ENCODE peak calls at places on chromosomes 11 and 22, in eight cellular contexts. One of them, this sample, is unnamed. For H3K36me3 and H3K27me3, the result is how much of the 10 kb centered on the place peaks cover.

GRCh38 chr11:15213471-15214231 is 98.9 kb downstream of the INSC start:
- DNase-seq in mesenchymal stem cell: no peak
- DNase-seq in lower lobe of right lung: no peak
- DNase-seq in left ventricle myocardium inferior: no peak
- DNase-seq in ovary: no peak
- DNase-seq in gastrocnemius medialis: no peak
- DNase-seq in heart left ventricle: no peak
- DNase-seq in adrenal gland: no peak
- DNase-seq in this sample: no peak

GRCh38 chr11:24198458-24198857 is 298.4 kb upstream of the LUZP2 start:
- DNase-seq in mesenchymal stem cell: peak
- DNase-seq in lower lobe of right lung: no peak
- DNase-seq in left ventricle myocardium inferior: no peak
- DNase-seq in ovary: no peak
- DNase-seq in gastrocnemius medialis: no peak
- DNase-seq in heart left ventricle: no peak
- DNase-seq in adrenal gland: no peak
- DNase-seq in this sample: no peak

GRCh38 chr11:15843309-15843857 is 513.0 kb downstream of the SOX6 start:
- DNase-seq in mesenchymal stem cell: no peak
- DNase-seq in lower lobe of right lung: no peak
- DNase-seq in left ventricle myocardium inferior: no peak
- DNase-seq in ovary: no peak
- DNase-seq in gastrocnemius medialis: no peak
- DNase-seq in heart left ventricle: peak
- DNase-seq in adrenal gland: no peak
- DNase-seq in this sample: no peak

GRCh38 chr11:16610213-16610737 is 128.2 kb upstream of the C11orf58 start:
- DNase-seq in mesenchymal stem cell: no peak
- DNase-seq in lower lobe of right lung: no peak
- DNase-seq in left ventricle myocardium inferior: no peak
- DNase-seq in ovary: no peak
- DNase-seq in gastrocnemius medialis: no peak
- DNase-seq in heart left ventricle: no peak
- DNase-seq in adrenal gland: no peak
- DNase-seq in this sample: no peak

GRCh38 chr22:32876516-32876915 is 75.0 kb downstream of the TIMP3 start:
- DNase-seq in mesenchymal stem cell: no peak
- DNase-seq in lower lobe of right lung: no peak
- DNase-seq in left ventricle myocardium inferior: no peak
- DNase-seq in ovary: no peak
- DNase-seq in gastrocnemius medialis: no peak
- DNase-seq in heart left ventricle: no peak
- DNase-seq in adrenal gland: no peak
- DNase-seq in this sample: no peak

GRCh38 chr11:58629857-58630256 is 7.4 kb downstream of the CNTF start:
- DNase-seq in mesenchymal stem cell: peak
- DNase-seq in lower lobe of right lung: no peak
- DNase-seq in left ventricle myocardium inferior: no peak
- DNase-seq in ovary: no peak
- DNase-seq in gastrocnemius medialis: no peak
- DNase-seq in heart left ventricle: no peak
- DNase-seq in adrenal gland: peak
- DNase-seq in this sample: no peak

GRCh38 chr11:6418958-6419611 is at the start of gene APBB1:
- DNase-seq in mesenchymal stem cell: peak
- DNase-seq in lower lobe of right lung: peak
- DNase-seq in left ventricle myocardium inferior: peak
- DNase-seq in ovary: peak
- DNase-seq in gastrocnemius medialis: peak
- DNase-seq in heart left ventricle: peak
- DNase-seq in adrenal gland: peak
- DNase-seq in this sample: peak

GRCh38 chr22:47484960-47485571 is 722.6 kb downstream of the TBC1D22A start:
- DNase-seq in mesenchymal stem cell: no peak
- DNase-seq in lower lobe of right lung: no peak
- DNase-seq in left ventricle myocardium inferior: no peak
- DNase-seq in ovary: no peak
- DNase-seq in gastrocnemius medialis: no peak
- DNase-seq in heart left ventricle: no peak
- DNase-seq in adrenal gland: no peak
- DNase-seq in this sample: no peak

GRCh38 chr11:71485063-71485399 is 32.0 kb downstream of the NADSYN1 start:
- DNase-seq in mesenchymal stem cell: no peak
- DNase-seq in lower lobe of right lung: no peak
- DNase-seq in left ventricle myocardium inferior: no peak
- DNase-seq in ovary: no peak
- DNase-seq in gastrocnemius medialis: no peak
- DNase-seq in heart left ventricle: no peak
- DNase-seq in adrenal gland: no peak
- DNase-seq in this sample: no peak

GRCh38 chr22:23053051-23053707 is 17.1 kb upstream of the GNAZ start:
- DNase-seq in mesenchymal stem cell: no peak
- DNase-seq in lower lobe of right lung: no peak
- DNase-seq in left ventricle myocardium inferior: no peak
- DNase-seq in ovary: no peak
- DNase-seq in gastrocnemius medialis: no peak
- DNase-seq in heart left ventricle: no peak
- DNase-seq in adrenal gland: no peak
- DNase-seq in this sample: no peak

GRCh38 chr22:48758021-48758561 is 1069.6 kb downstream of the BRD1 start:
- DNase-seq in mesenchymal stem cell: no peak
- DNase-seq in lower lobe of right lung: peak
- DNase-seq in left ventricle myocardium inferior: no peak
- DNase-seq in ovary: no peak
- DNase-seq in gastrocnemius medialis: no peak
- DNase-seq in heart left ventricle: peak
- DNase-seq in adrenal gland: no peak
- DNase-seq in this sample: no peak

GRCh38 chr11:120185678-120186407 is 25.0 kb upstream of the OAF start:
- DNase-seq in mesenchymal stem cell: no peak
- DNase-seq in lower lobe of right lung: no peak
- DNase-seq in left ventricle myocardium inferior: peak
- DNase-seq in ovary: no peak
- DNase-seq in gastrocnemius medialis: no peak
- DNase-seq in heart left ventricle: peak
- DNase-seq in adrenal gland: no peak
- DNase-seq in this sample: no peak

GRCh38 chr11:73344191-73344607 is 32.0 kb upstream of the RELT start:
- DNase-seq in mesenchymal stem cell: no peak
- DNase-seq in lower lobe of right lung: no peak
- DNase-seq in left ventricle myocardium inferior: peak
- DNase-seq in ovary: no peak
- DNase-seq in gastrocnemius medialis: no peak
- DNase-seq in heart left ventricle: peak
- DNase-seq in adrenal gland: no peak
- DNase-seq in this sample: no peak

GRCh38 chr22:49760630-49761571 is 66.8 kb downstream of the BRD1 start:
- DNase-seq in mesenchymal stem cell: no peak
- DNase-seq in lower lobe of right lung: no peak
- DNase-seq in left ventricle myocardium inferior: peak
- DNase-seq in ovary: no peak
- DNase-seq in gastrocnemius medialis: no peak
- DNase-seq in heart left ventricle: no peak
- DNase-seq in adrenal gland: no peak
- DNase-seq in this sample: no peak

GRCh38 chr11:65492637-65493366 is 6.0 kb upstream of the MALAT1 start:
- DNase-seq in mesenchymal stem cell: peak
- DNase-seq in lower lobe of right lung: peak
- DNase-seq in left ventricle myocardium inferior: peak
- DNase-seq in ovary: peak
- DNase-seq in gastrocnemius medialis: peak
- DNase-seq in heart left ventricle: peak
- DNase-seq in adrenal gland: peak
- DNase-seq in this sample: peak

GRCh38 chr22:37664249-37665101 is 6.0 kb downstream of the PDXP start:
- DNase-seq in mesenchymal stem cell: no peak
- DNase-seq in lower lobe of right lung: no peak
- DNase-seq in left ventricle myocardium inferior: no peak
- DNase-seq in ovary: no peak
- DNase-seq in gastrocnemius medialis: no peak
- DNase-seq in heart left ventricle: no peak
- DNase-seq in adrenal gland: no peak
- DNase-seq in this sample: no peak

GRCh38 chr11:17764446-17765218 is 30.1 kb downstream of the KCNC1 start:
- DNase-seq in mesenchymal stem cell: no peak
- DNase-seq in lower lobe of right lung: peak
- DNase-seq in left ventricle myocardium inferior: no peak
- DNase-seq in ovary: no peak
- DNase-seq in gastrocnemius medialis: no peak
- DNase-seq in heart left ventricle: no peak
- DNase-seq in adrenal gland: no peak
- DNase-seq in this sample: no peak

GRCh38 chr22:50730013-50730891 is 7.8 kb upstream of the ACR start:
- DNase-seq in mesenchymal stem cell: no peak
- DNase-seq in lower lobe of right lung: peak
- DNase-seq in left ventricle myocardium inferior: peak
- DNase-seq in ovary: no peak
- DNase-seq in gastrocnemius medialis: no peak
- DNase-seq in heart left ventricle: peak
- DNase-seq in adrenal gland: no peak
- DNase-seq in this sample: no peak

GRCh38 chr11:12815150-12815523 is 140.9 kb downstream of the TEAD1 start:
- DNase-seq in mesenchymal stem cell: no peak
- DNase-seq in lower lobe of right lung: no peak
- DNase-seq in left ventricle myocardium inferior: no peak
- DNase-seq in ovary: no peak
- DNase-seq in gastrocnemius medialis: no peak
- DNase-seq in heart left ventricle: no peak
- DNase-seq in adrenal gland: no peak
- DNase-seq in this sample: no peak

GRCh38 chr11:12822623-12823022 is 148.4 kb downstream of the TEAD1 start:
- DNase-seq in mesenchymal stem cell: no peak
- DNase-seq in lower lobe of right lung: no peak
- DNase-seq in left ventricle myocardium inferior: no peak
- DNase-seq in ovary: no peak
- DNase-seq in gastrocnemius medialis: no peak
- DNase-seq in heart left ventricle: no peak
- DNase-seq in adrenal gland: no peak
- DNase-seq in this sample: no peak

GRCh38 chr11:12815931-12816494 is 141.8 kb downstream of the TEAD1 start:
- DNase-seq in mesenchymal stem cell: no peak
- DNase-seq in lower lobe of right lung: no peak
- DNase-seq in left ventricle myocardium inferior: peak
- DNase-seq in ovary: no peak
- DNase-seq in gastrocnemius medialis: peak
- DNase-seq in heart left ventricle: no peak
- DNase-seq in adrenal gland: no peak
- DNase-seq in this sample: no peak

GRCh38 chr11:12817681-12818332 is 143.6 kb downstream of the TEAD1 start:
- DNase-seq in mesenchymal stem cell: peak
- DNase-seq in lower lobe of right lung: no peak
- DNase-seq in left ventricle myocardium inferior: no peak
- DNase-seq in ovary: no peak
- DNase-seq in gastrocnemius medialis: no peak
- DNase-seq in heart left ventricle: no peak
- DNase-seq in adrenal gland: peak
- DNase-seq in this sample: peak

DNA sequence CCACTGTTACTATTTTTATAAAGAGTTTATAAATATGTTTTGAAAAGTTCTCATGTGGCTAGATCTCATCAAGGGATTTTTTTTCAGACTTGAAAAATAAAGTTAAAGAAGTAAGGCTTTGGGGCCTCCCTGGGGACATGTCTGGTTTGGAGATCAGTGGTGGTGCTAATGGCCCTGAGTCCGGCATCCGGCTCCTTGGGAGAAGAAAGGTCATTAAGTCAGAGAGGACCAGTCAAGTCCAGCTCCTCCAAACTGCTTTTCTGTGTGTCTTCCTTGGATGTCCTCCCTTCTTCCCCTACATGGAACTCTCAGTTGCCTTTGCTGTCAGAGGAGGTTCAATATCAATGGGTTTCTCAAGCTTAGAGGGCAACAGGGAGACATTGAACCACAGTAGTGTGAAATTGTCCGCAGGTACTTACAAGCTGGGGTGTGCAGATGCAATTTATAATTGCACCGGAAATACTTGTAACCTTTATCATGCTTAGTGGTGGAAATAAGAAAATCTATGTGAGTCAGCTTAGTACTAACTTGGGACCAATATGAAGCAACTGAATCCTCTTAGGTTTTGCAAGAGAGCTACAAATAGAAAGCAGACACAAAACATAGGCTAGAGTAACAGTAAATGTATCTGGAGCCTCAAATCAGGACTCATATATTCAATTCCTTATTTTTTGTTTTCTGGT is 144.3 kb downstream of the TEAD1 start:
- DNase-seq in mesenchymal stem cell: peak
- DNase-seq in lower lobe of right lung: no peak
- DNase-seq in left ventricle myocardium inferior: peak
- DNase-seq in ovary: no peak
- DNase-seq in gastrocnemius medialis: no peak
- DNase-seq in heart left ventricle: peak
- DNase-seq in adrenal gland: no peak
- DNase-seq in this sample: no peak
- H3K36me3 ChIP-seq in mesenchymal stem cell: under half
- H3K36me3 ChIP-seq in lower lobe of right lung: under half
- H3K36me3 ChIP-seq in left ventricle myocardium inferior: under half
- H3K36me3 ChIP-seq in ovary: under half
- H3K36me3 ChIP-seq in gastrocnemius medialis: under half
- H3K36me3 ChIP-seq in heart left ventricle: under half
- H3K36me3 ChIP-seq in adrenal gland: under half
- H3K36me3 ChIP-seq in this sample: under half

GRCh38 chr11:46672381-46672839 is 28.0 kb downstream of the ARHGAP1 start:
- DNase-seq in mesenchymal stem cell: no peak
- DNase-seq in lower lobe of right lung: no peak
- DNase-seq in left ventricle myocardium inferior: peak
- DNase-seq in ovary: no peak
- DNase-seq in gastrocnemius medialis: no peak
- DNase-seq in heart left ventricle: no peak
- DNase-seq in adrenal gland: no peak
- DNase-seq in this sample: no peak
- H3K4me3 ChIP-seq in mesenchymal stem cell: no peak
- H3K4me3 ChIP-seq in lower lobe of right lung: no peak
- H3K4me3 ChIP-seq in left ventricle myocardium inferior: no peak
- H3K4me3 ChIP-seq in ovary: no peak
- H3K4me3 ChIP-seq in gastrocnemius medialis: no peak
- H3K4me3 ChIP-seq in heart left ventricle: no peak
- H3K4me3 ChIP-seq in adrenal gland: no peak
- H3K4me3 ChIP-seq in this sample: no peak

DNA sequence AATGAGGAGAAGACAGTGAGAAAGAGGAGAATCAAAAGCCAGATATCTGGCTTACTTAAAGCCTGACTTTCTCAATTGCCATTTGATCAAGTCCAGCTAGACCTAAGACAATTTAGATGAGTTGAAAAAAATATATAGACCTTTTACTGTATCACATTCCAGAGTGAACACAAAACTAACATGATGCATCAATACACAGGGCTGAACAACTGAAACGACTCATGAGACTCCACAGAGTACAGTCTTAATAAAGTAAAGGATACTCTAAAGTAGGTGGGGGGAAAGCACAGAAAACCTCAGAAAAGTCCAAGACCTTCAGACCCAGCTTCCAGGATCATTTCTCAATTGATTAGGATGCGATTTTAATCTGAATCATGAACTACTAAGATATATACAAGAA is 95.3 kb upstream of the OR9G4 start:
- DNase-seq in mesenchymal stem cell: no peak
- DNase-seq in lower lobe of right lung: no peak
- DNase-seq in left ventricle myocardium inferior: no peak
- DNase-seq in ovary: no peak
- DNase-seq in gastrocnemius medialis: no peak
- DNase-seq in heart left ventricle: no peak
- DNase-seq in adrenal gland: no peak
- DNase-seq in this sample: no peak
- H3K27me3 ChIP-seq in mesenchymal stem cell: under half
- H3K27me3 ChIP-seq in lower lobe of right lung: under half
- H3K27me3 ChIP-seq in left ventricle myocardium inferior: under half
- H3K27me3 ChIP-seq in ovary: under half
- H3K27me3 ChIP-seq in gastrocnemius medialis: under half
- H3K27me3 ChIP-seq in heart left ventricle: under half
- H3K27me3 ChIP-seq in adrenal gland: under half
- H3K27me3 ChIP-seq in this sample: under half

GRCh38 chr11:75408852-75409219 is 9.5 kb downstream of the RPS3 start:
- DNase-seq in mesenchymal stem cell: no peak
- DNase-seq in lower lobe of right lung: no peak
- DNase-seq in left ventricle myocardium inferior: no peak
- DNase-seq in ovary: no peak
- DNase-seq in gastrocnemius medialis: no peak
- DNase-seq in heart left ventricle: no peak
- DNase-seq in adrenal gland: no peak
- DNase-seq in this sample: no peak
- H3K36me3 ChIP-seq in mesenchymal stem cell: half or more
- H3K36me3 ChIP-seq in lower lobe of right lung: half or more
- H3K36me3 ChIP-seq in left ventricle myocardium inferior: half or more
- H3K36me3 ChIP-seq in ovary: under half
- H3K36me3 ChIP-seq in gastrocnemius medialis: under half
- H3K36me3 ChIP-seq in heart left ventricle: under half
- H3K36me3 ChIP-seq in adrenal gland: under half
- H3K36me3 ChIP-seq in this sample: half or more

This sample was measured in MG63.